ENCODE peak calls at places on chromosomes 4 and X, in five cellular contexts. K, T, I, D and N are unnamed samples.

GRCh38 chrX:15838017-15838416 is 16.6 kb downstream of the AP1S2 start:
- DNase-seq in K (no peak), T (peak; percentile 58), I (no peak), D (no peak), N (peak; percentile 25)

GRCh38 chr4:47835489-47835888 is 2.4 kb downstream of the CORIN start:
- DNase-seq in K (no peak), T (no peak), I (no peak), D (no peak), N (peak; percentile 11)

GRCh38 chr4:40316782-40317635 is 18.1 kb upstream of the CHRNA9 start:
- DNase-seq in K (peak; percentile 59), T (peak; percentile 95), I (peak; percentile 77), D (peak; percentile 69), N (peak; percentile 47)

GRCh38 chr4:119592708-119593298 is 35.8 kb downstream of the PDE5A start:
- DNase-seq in K (no peak), T (no peak), I (no peak), D (no peak), N (no peak)

GRCh38 chr4:188707036-188707435 is 567.8 kb downstream of the TRIML1 start:
- DNase-seq in K (no peak), T (no peak), I (peak; percentile 21), D (no peak), N (no peak)

GRCh38 chr4:67204441-67204840 is 340.9 kb downstream of the CENPC start:
- DNase-seq in K (no peak), T (peak; percentile 76), I (no peak), D (no peak), N (peak; percentile 13)

GRCh38 chr4:150708004-150708403 is 126.1 kb downstream of the MAB21L2 start:
- DNase-seq in K (no peak), T (no peak), I (no peak), D (no peak), N (no peak)

GRCh38 chr4:173486714-173487392 is 43.2 kb downstream of the HAND2 start:
- DNase-seq in K (no peak), T (peak; percentile 80), I (no peak), D (no peak), N (no peak)

GRCh38 chr4:26183017-26183416 is 137.8 kb upstream of the RBPJ start:
- DNase-seq in K (no peak), T (no peak), I (no peak), D (no peak), N (no peak)

GRCh38 chr4:82900016-82900334 is 560 bp upstream of the THAP9 start:
- DNase-seq in K (no peak), T (no peak), I (no peak), D (no peak), N (no peak)

GRCh38 chr4:91288702-91289311 is 1015.0 kb upstream of the GRID2 start:
- DNase-seq in K (no peak), T (no peak), I (no peak), D (no peak), N (no peak)

GRCh38 chrX:103919336-103919682 is 43.1 kb upstream of the TMSB15B start:
- DNase-seq in K (no peak), T (peak; percentile 35), I (no peak), D (peak; percentile 18), N (no peak)

GRCh38 chr4:156144961-156145360 is 191.3 kb upstream of the CTSO start:
- DNase-seq in K (no peak), T (peak; percentile 58), I (no peak), D (no peak), N (no peak)

GRCh38 chr4:3226944-3227343 is 22.0 kb upstream of the MSANTD1 start:
- DNase-seq in K (no peak), T (no peak), I (no peak), D (no peak), N (no peak)

GRCh38 chr4:21765810-21766407 is 182.7 kb downstream of the KCNIP4 start:
- DNase-seq in K (no peak), T (peak; percentile 52), I (peak; percentile 58), D (no peak), N (peak; percentile 82)

GRCh38 chrX:96591418-96591817 is 93.2 kb upstream of the DIAPH2 start:
- DNase-seq in K (no peak), T (no peak), I (peak; percentile 23), D (no peak), N (no peak)

GRCh38 chr4:31516520-31516919 is 796.4 kb downstream of the PCDH7 start:
- DNase-seq in K (no peak), T (no peak), I (no peak), D (no peak), N (no peak)

GRCh38 chr4:185811509-185812364 is at the start of gene SORBS2:
- DNase-seq in K (peak; percentile 77), T (peak; percentile 9), I (no peak), D (no peak), N (no peak)
- H3K4me3 ChIP-seq in K (peak within 1 kb of the TSS; percentile 51), T (no peak within 1 kb of the TSS), I (peak within 1 kb of the TSS; percentile 36), D (no peak within 1 kb of the TSS), N (no peak within 1 kb of the TSS)

GRCh38 chr4:6520978-6521377 is 48.6 kb upstream of the PPP2R2C start:
- DNase-seq in K (no peak), T (no peak), I (no peak), D (no peak), N (no peak)
- H3K4me3 ChIP-seq in K (no peak overlapping the region), T (no peak overlapping the region), I (no peak overlapping the region), D (no peak overlapping the region), N (no peak overlapping the region)

GRCh38 chrX:51742586-51742985 is 656 bp upstream of the GSPT2 start:
- DNase-seq in K (no peak), T (no peak), I (no peak), D (no peak), N (peak; percentile 3)
- H3K4me3 ChIP-seq in K (no peak overlapping the region), T (peak overlapping the region; percentile 66), I (peak overlapping the region; percentile 76), D (peak overlapping the region; percentile 62), N (peak overlapping the region; percentile 83)

GRCh38 chrX:152989292-152989658 is 4.6 kb downstream of the PNMA5 start:
- DNase-seq in K (no peak), T (no peak), I (no peak), D (no peak), N (no peak)

GRCh38 chrX:152988536-152989291 is 5.2 kb downstream of the PNMA5 start:
- DNase-seq in K (peak; percentile 38), T (no peak), I (no peak), D (no peak), N (no peak)

GRCh38 chrX:152993933-152994332 is at the start of gene PNMA5:
- DNase-seq in K (peak; percentile 9), T (no peak), I (no peak), D (no peak), N (no peak)

GRCh38 chrX:152991123-152991522 is 2.8 kb downstream of the PNMA5 start:
- DNase-seq in K (no peak), T (no peak), I (no peak), D (no peak), N (no peak)

DNA sequence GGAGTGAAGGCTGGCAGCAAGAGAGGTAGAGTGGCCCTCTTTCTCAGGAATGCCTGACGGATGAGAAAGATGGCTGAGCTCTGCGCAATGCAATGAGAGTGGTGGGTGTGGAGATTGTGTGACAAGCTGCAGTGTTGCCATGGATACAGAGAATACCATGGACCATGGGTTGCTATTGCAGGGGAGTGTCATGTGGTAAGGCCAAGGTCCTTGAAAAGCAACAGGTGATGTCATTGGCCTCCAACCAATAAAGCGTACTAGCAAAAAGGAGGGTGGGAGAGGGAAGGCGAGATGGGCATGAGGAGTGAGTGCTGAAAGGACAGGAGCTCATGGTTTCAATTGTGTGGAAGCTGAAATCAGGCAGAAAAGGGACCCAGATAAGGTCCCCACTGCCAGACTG is 1.8 kb downstream of the PNMA5 start:
- DNase-seq in K (no peak), T (no peak), I (no peak), D (no peak), N (no peak)
- H3K4me3 ChIP-seq in K (no peak overlapping the region), T (no peak overlapping the region), I (no peak overlapping the region), D (no peak overlapping the region), N (no peak overlapping the region)

GRCh38 chr4:2043396-2044118 is 15.6 kb upstream of the NAT8L start:
- DNase-seq in K (no peak), T (no peak), I (peak; percentile 17), D (no peak), N (no peak)

GRCh38 chr4:2042207-2042946 is 16.8 kb upstream of the NAT8L start:
- DNase-seq in K (peak; percentile 30), T (peak; percentile 33), I (peak; percentile 32), D (no peak), N (peak; percentile 45)

GRCh38 chr4:2044119-2044485 is 15.0 kb upstream of the NAT8L start:
- DNase-seq in K (no peak), T (no peak), I (no peak), D (no peak), N (no peak)

GRCh38 chr4:2041234-2042130 is 17.6 kb upstream of the NAT8L start:
- DNase-seq in K (peak; percentile 88), T (peak; percentile 89), I (peak; percentile 85), D (peak; percentile 62), N (peak; percentile 90)

DNA sequence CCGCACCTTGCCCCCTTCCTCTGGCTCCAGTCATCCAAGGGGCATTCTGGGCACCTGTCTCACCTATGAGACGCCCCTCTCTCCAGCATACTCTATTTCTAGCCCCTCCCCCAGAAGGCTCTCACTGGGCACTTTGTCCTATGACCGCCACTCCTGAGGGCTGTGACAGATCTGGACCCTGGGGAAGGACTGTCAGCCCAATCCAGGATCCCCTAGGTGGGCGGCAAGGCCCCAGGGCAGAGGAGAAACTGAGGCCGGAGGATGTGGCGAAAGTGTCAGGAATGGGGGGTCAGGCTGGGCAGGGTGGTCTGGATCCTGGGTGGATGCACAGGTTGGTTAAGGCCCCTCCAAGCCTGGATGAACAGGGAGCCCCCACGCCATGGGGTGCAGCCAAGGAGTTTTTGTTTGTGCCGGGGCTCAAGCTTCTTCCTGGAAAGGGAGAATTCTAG is 16.2 kb upstream of the NAT8L start:
- DNase-seq in K (no peak), T (no peak), I (no peak), D (no peak), N (no peak)
- H3K4me3 ChIP-seq in K (no peak overlapping the region), T (peak overlapping the region; percentile 60), I (no peak overlapping the region), D (no peak overlapping the region), N (peak overlapping the region; percentile 63)

GRCh38 chrX:68830486-68831404 is 1.9 kb downstream of the EFNB1 start:
- DNase-seq in K (no peak), T (no peak), I (peak; percentile 12), D (no peak), N (no peak)
- H3K4me3 ChIP-seq in K (no peak overlapping the region), T (peak overlapping the region; percentile 82), I (peak overlapping the region; percentile 57), D (peak overlapping the region; percentile 76), N (peak overlapping the region; percentile 62)

DNA sequence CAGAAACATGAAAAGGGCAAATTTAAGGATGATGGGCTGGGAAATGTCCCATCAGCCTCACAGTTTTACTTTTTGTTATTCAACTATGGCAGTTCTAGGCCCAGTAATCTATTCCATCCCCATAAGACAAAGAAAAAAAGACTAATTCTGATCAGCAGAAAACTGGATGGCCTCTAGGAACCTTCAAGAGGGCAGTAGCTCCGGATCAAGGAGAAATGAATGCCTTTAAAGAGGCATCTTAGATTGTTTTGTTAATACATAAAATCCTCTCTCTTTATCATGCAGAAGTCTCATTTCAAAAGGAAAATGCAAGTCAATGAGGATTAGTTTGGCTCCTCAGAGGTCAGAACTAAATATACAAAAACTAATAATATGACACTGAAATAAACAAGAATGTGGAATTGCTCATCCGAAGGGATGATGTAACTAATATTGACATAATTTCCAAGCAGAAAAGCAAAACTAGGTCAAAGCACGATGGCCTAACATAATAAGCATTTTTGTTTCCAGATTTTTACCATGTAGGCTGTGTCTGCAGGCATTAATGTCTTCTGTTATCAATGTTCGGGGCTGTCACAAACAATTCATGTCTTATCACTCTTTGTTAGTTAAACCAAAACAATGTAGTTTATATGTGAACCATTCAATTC is 8.8 kb downstream of the MID1 start:
- DNase-seq in K (no peak), T (no peak), I (no peak), D (no peak), N (no peak)
- H3K4me3 ChIP-seq in K (no peak overlapping the region), T (no peak overlapping the region), I (no peak overlapping the region), D (no peak overlapping the region), N (no peak overlapping the region)

GRCh38 chr4:54227261-54228063 is 1.6 kb upstream of the PDGFRA start:
- DNase-seq in K (peak; percentile 44), T (peak; percentile 42), I (no peak), D (no peak), N (peak; percentile 72)
- H3K4me3 ChIP-seq in K (peak overlapping the region; percentile 49), T (no peak overlapping the region), I (peak overlapping the region; percentile 41), D (no peak overlapping the region), N (peak overlapping the region; percentile 69)